ENCODE peak calls at places on chromosomes 2 and 18, in five cellular contexts. One of them, this sample, is unnamed.
A peak's percentile ranks its signal among the peaks of the same experiment; 100 is the strongest.

GRCh38 chr18:24173997-24174396 is 35.1 kb downstream of the CABYR start:
- DNase-seq in tibial nerve: no peak
- DNase-seq in GM12865: peak; percentile 34
- DNase-seq in progenitor cell of endocrine pancreas: no peak
- DNase-seq in H9: no peak
- DNase-seq in this sample: no peak

GRCh38 chr2:105052773-105053172 is 14.9 kb downstream of the MRPS9 start:
- DNase-seq in tibial nerve: no peak
- DNase-seq in GM12865: no peak
- DNase-seq in progenitor cell of endocrine pancreas: no peak
- DNase-seq in H9: no peak
- DNase-seq in this sample: no peak

GRCh38 chr2:58871469-58872142 is 630.5 kb upstream of the FANCL start:
- DNase-seq in tibial nerve: no peak
- DNase-seq in GM12865: peak; percentile 9
- DNase-seq in progenitor cell of endocrine pancreas: no peak
- DNase-seq in H9: no peak
- DNase-seq in this sample: no peak

GRCh38 chr18:21327101-21327500 is 85.1 kb downstream of the GREB1L start:
- DNase-seq in tibial nerve: no peak
- DNase-seq in GM12865: no peak
- DNase-seq in progenitor cell of endocrine pancreas: no peak
- DNase-seq in H9: no peak
- DNase-seq in this sample: no peak

GRCh38 chr2:143231257-143231650 is 102.0 kb downstream of the ARHGAP15 start:
- DNase-seq in tibial nerve: no peak
- DNase-seq in GM12865: no peak
- DNase-seq in progenitor cell of endocrine pancreas: no peak
- DNase-seq in H9: no peak
- DNase-seq in this sample: no peak

GRCh38 chr2:37614061-37614802 is 57.2 kb downstream of the CDC42EP3 start:
- DNase-seq in tibial nerve: no peak
- DNase-seq in GM12865: no peak
- DNase-seq in progenitor cell of endocrine pancreas: no peak
- DNase-seq in H9: no peak
- DNase-seq in this sample: no peak

GRCh38 chr18:54647176-54647575 is 56.1 kb downstream of the DYNAP start:
- DNase-seq in tibial nerve: no peak
- DNase-seq in GM12865: peak; percentile 38
- DNase-seq in progenitor cell of endocrine pancreas: no peak
- DNase-seq in H9: peak; percentile 38
- DNase-seq in this sample: no peak

GRCh38 chr2:156589381-156590079 is 153.4 kb downstream of the GPD2 start:
- DNase-seq in tibial nerve: no peak
- DNase-seq in GM12865: peak; percentile 69
- DNase-seq in progenitor cell of endocrine pancreas: no peak
- DNase-seq in H9: no peak
- DNase-seq in this sample: no peak

GRCh38 chr2:135688002-135688401 is 53.7 kb upstream of the UBXN4 start:
- DNase-seq in tibial nerve: no peak
- DNase-seq in GM12865: no peak
- DNase-seq in progenitor cell of endocrine pancreas: no peak
- DNase-seq in H9: no peak
- DNase-seq in this sample: no peak

GRCh38 chr2:106704798-106705197 is 181.2 kb downstream of the ST6GAL2 start:
- DNase-seq in tibial nerve: no peak
- DNase-seq in GM12865: no peak
- DNase-seq in progenitor cell of endocrine pancreas: no peak
- DNase-seq in H9: no peak
- DNase-seq in this sample: no peak

GRCh38 chr2:121561617-121562268 is 31.1 kb downstream of the RNU4ATAC start:
- DNase-seq in tibial nerve: no peak
- DNase-seq in GM12865: no peak
- DNase-seq in progenitor cell of endocrine pancreas: no peak
- DNase-seq in H9: no peak
- DNase-seq in this sample: no peak

GRCh38 chr2:55155764-55156221 is 76.3 kb downstream of the CLHC1 start:
- DNase-seq in tibial nerve: no peak
- DNase-seq in GM12865: no peak
- DNase-seq in progenitor cell of endocrine pancreas: no peak
- DNase-seq in H9: no peak
- DNase-seq in this sample: no peak

GRCh38 chr2:170524828-170525565 is 190.1 kb upstream of the SP5 start:
- DNase-seq in tibial nerve: no peak
- DNase-seq in GM12865: peak; percentile 37
- DNase-seq in progenitor cell of endocrine pancreas: no peak
- DNase-seq in H9: no peak
- DNase-seq in this sample: no peak

GRCh38 chr2:219643788-219644398 is 16.5 kb downstream of the SLC4A3 start:
- DNase-seq in tibial nerve: no peak
- DNase-seq in GM12865: peak; percentile 19
- DNase-seq in progenitor cell of endocrine pancreas: no peak
- DNase-seq in H9: peak; percentile 76
- DNase-seq in this sample: no peak

GRCh38 chr2:240523451-240524281 is 34.1 kb downstream of the ANKMY1 start:
- DNase-seq in tibial nerve: no peak
- DNase-seq in GM12865: no peak
- DNase-seq in progenitor cell of endocrine pancreas: no peak
- DNase-seq in H9: no peak
- DNase-seq in this sample: no peak

GRCh38 chr2:3313845-3314375 is 63.7 kb downstream of the EIPR1 start:
- DNase-seq in tibial nerve: no peak
- DNase-seq in GM12865: no peak
- DNase-seq in progenitor cell of endocrine pancreas: no peak
- DNase-seq in H9: no peak
- DNase-seq in this sample: no peak
- TF ChIP-seq CTCF in tibial nerve: no peak
- TF ChIP-seq CTCF in GM12865: no peak
- TF ChIP-seq CTCF in progenitor cell of endocrine pancreas: no peak
- TF ChIP-seq CTCF in H9: no peak
- TF ChIP-seq CTCF in this sample: no peak

GRCh38 chr2:46416280-46416679 is 63.1 kb upstream of the TMEM247 start:
- DNase-seq in tibial nerve: no peak
- DNase-seq in GM12865: no peak
- DNase-seq in progenitor cell of endocrine pancreas: no peak
- DNase-seq in H9: no peak
- DNase-seq in this sample: no peak
- TF ChIP-seq CTCF in tibial nerve: no peak
- TF ChIP-seq CTCF in GM12865: no peak
- TF ChIP-seq CTCF in progenitor cell of endocrine pancreas: no peak
- TF ChIP-seq CTCF in H9: no peak
- TF ChIP-seq CTCF in this sample: no peak

GRCh38 chr2:160156084-160156483 is 44.0 kb downstream of the ITGB6 start:
- DNase-seq in tibial nerve: no peak
- DNase-seq in GM12865: no peak
- DNase-seq in progenitor cell of endocrine pancreas: no peak
- DNase-seq in H9: peak; percentile 42
- DNase-seq in this sample: no peak
- TF ChIP-seq CTCF in tibial nerve: no peak
- TF ChIP-seq CTCF in GM12865: no peak
- TF ChIP-seq CTCF in progenitor cell of endocrine pancreas: no peak
- TF ChIP-seq CTCF in H9: peak; percentile 44
- TF ChIP-seq CTCF in this sample: no peak

GRCh38 chr2:228048838-228049490 is 132.5 kb downstream of the SPHKAP start:
- DNase-seq in tibial nerve: no peak
- DNase-seq in GM12865: peak; percentile 24
- DNase-seq in progenitor cell of endocrine pancreas: peak; percentile 9
- DNase-seq in H9: peak; percentile 49
- DNase-seq in this sample: no peak
- TF ChIP-seq CTCF in tibial nerve: peak; percentile 10
- TF ChIP-seq CTCF in GM12865: peak; percentile 39
- TF ChIP-seq CTCF in progenitor cell of endocrine pancreas: peak; percentile 78
- TF ChIP-seq CTCF in H9: peak; percentile 81
- TF ChIP-seq CTCF in this sample: peak; percentile 58

DNA sequence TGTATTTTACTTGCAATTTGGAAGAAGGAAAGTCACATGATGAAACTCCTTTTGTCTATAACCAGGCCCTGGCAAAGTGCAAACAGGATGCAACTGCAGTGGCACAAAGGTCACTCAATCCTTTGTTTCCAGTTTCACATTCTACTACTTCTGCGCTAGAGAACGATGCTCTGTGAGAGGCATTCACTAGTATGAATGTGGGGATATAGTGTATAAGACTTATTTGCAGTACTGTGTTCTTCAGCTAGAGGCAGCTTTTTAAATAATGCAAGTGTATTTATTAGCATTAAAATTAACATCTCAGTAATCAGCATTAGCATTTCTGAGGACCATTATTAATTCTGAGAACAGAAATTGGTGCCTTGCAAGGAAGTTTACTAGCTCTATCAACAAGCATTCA is 68.9 kb downstream of the PRPF40A start:
- DNase-seq in tibial nerve: no peak
- DNase-seq in GM12865: no peak
- DNase-seq in progenitor cell of endocrine pancreas: no peak
- DNase-seq in H9: no peak
- DNase-seq in this sample: no peak
- TF ChIP-seq CTCF in tibial nerve: peak; percentile 11
- TF ChIP-seq CTCF in GM12865: no peak
- TF ChIP-seq CTCF in progenitor cell of endocrine pancreas: peak; percentile 37
- TF ChIP-seq CTCF in H9: peak; percentile 43
- TF ChIP-seq CTCF in this sample: peak; percentile 8

DNA sequence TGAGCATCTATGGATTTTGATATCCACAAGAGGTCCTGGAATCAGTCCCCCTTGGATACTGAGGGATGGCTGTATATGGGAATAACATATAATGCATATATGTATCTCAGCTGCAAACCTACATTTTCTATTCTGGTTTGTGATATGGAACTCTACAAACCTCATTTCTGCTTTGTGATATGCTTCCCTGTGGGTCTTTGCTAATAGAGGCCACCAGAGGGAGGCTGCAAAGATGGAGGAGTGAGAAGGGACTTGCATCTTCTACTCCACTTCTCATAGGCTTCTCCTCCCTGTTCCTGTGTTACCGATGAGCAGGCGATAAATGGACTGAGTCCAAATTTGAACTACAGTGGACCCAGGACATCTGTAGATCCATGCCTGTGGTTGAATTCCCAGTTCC is 37.8 kb downstream of the ARID5A start:
- DNase-seq in tibial nerve: no peak
- DNase-seq in GM12865: no peak
- DNase-seq in progenitor cell of endocrine pancreas: no peak
- DNase-seq in H9: no peak
- DNase-seq in this sample: no peak
- TF ChIP-seq CTCF in tibial nerve: no peak
- TF ChIP-seq CTCF in GM12865: peak; percentile 13
- TF ChIP-seq CTCF in progenitor cell of endocrine pancreas: no peak
- TF ChIP-seq CTCF in H9: peak; percentile 28
- TF ChIP-seq CTCF in this sample: no peak

GRCh38 chr2:201261471-201261870 is 1.1 kb downstream of the CASP8 start:
- DNase-seq in tibial nerve: no peak
- DNase-seq in GM12865: peak; percentile 22
- DNase-seq in progenitor cell of endocrine pancreas: no peak
- DNase-seq in H9: no peak
- DNase-seq in this sample: no peak
- TF ChIP-seq CTCF in tibial nerve: no peak
- TF ChIP-seq CTCF in GM12865: no peak
- TF ChIP-seq CTCF in progenitor cell of endocrine pancreas: no peak
- TF ChIP-seq CTCF in H9: no peak
- TF ChIP-seq CTCF in this sample: no peak